ENCODE peak calls at places on chromosomes 12 and 14, in seven cellular contexts. One of them, this sample, is unnamed.

GRCh38 chr12:127396720-127397119 is 870.2 kb upstream of the TMEM132C start:
- DNase-seq in neural progenitor cell: no peak
- DNase-seq in IMR-90: no peak
- DNase-seq in GM10248: no peak
- DNase-seq in WTC11: no peak
- DNase-seq in mucosa of descending colon: no peak
- DNase-seq in MM.1S: no peak
- DNase-seq in this sample: no peak

GRCh38 chr12:124744659-124745467 is 118.8 kb downstream of the SCARB1 start:
- DNase-seq in neural progenitor cell: no peak
- DNase-seq in IMR-90: no peak
- DNase-seq in GM10248: peak; percentile 61
- DNase-seq in WTC11: peak; percentile 59
- DNase-seq in mucosa of descending colon: no peak
- DNase-seq in MM.1S: peak; percentile 14
- DNase-seq in this sample: peak; percentile 71

GRCh38 chr12:25686351-25686750 is 133.3 kb upstream of the LMNTD1 start:
- DNase-seq in neural progenitor cell: no peak
- DNase-seq in IMR-90: no peak
- DNase-seq in GM10248: no peak
- DNase-seq in WTC11: no peak
- DNase-seq in mucosa of descending colon: no peak
- DNase-seq in MM.1S: no peak
- DNase-seq in this sample: no peak

GRCh38 chr14:34051966-34052657 is 101.2 kb upstream of the EGLN3 start:
- DNase-seq in neural progenitor cell: no peak
- DNase-seq in IMR-90: no peak
- DNase-seq in GM10248: peak; percentile 33
- DNase-seq in WTC11: no peak
- DNase-seq in mucosa of descending colon: peak; percentile 76
- DNase-seq in MM.1S: peak; percentile 54
- DNase-seq in this sample: no peak

GRCh38 chr12:51471465-51471864 is 46.8 kb downstream of the SLC4A8 start:
- DNase-seq in neural progenitor cell: no peak
- DNase-seq in IMR-90: no peak
- DNase-seq in GM10248: no peak
- DNase-seq in WTC11: no peak
- DNase-seq in mucosa of descending colon: peak; percentile 4
- DNase-seq in MM.1S: no peak
- DNase-seq in this sample: no peak

GRCh38 chr12:121033625-121034349 is 5.3 kb downstream of the OASL start:
- DNase-seq in neural progenitor cell: no peak
- DNase-seq in IMR-90: no peak
- DNase-seq in GM10248: no peak
- DNase-seq in WTC11: no peak
- DNase-seq in mucosa of descending colon: no peak
- DNase-seq in MM.1S: no peak
- DNase-seq in this sample: no peak

GRCh38 chr12:118259079-118259478 is 113.6 kb downstream of the TAOK3 start:
- DNase-seq in neural progenitor cell: no peak
- DNase-seq in IMR-90: peak; percentile 25
- DNase-seq in GM10248: no peak
- DNase-seq in WTC11: no peak
- DNase-seq in mucosa of descending colon: no peak
- DNase-seq in MM.1S: no peak
- DNase-seq in this sample: no peak

GRCh38 chr12:22042981-22043669 is 2.9 kb upstream of the CMAS start:
- DNase-seq in neural progenitor cell: no peak
- DNase-seq in IMR-90: peak; percentile 85
- DNase-seq in GM10248: no peak
- DNase-seq in WTC11: no peak
- DNase-seq in mucosa of descending colon: peak; percentile 36
- DNase-seq in MM.1S: no peak
- DNase-seq in this sample: no peak

GRCh38 chr12:62659457-62660295 is 193.1 kb downstream of the MON2 start:
- DNase-seq in neural progenitor cell: peak; percentile 81
- DNase-seq in IMR-90: no peak
- DNase-seq in GM10248: no peak
- DNase-seq in WTC11: no peak
- DNase-seq in mucosa of descending colon: no peak
- DNase-seq in MM.1S: no peak
- DNase-seq in this sample: no peak

GRCh38 chr12:94603434-94604068 is 46.8 kb downstream of the TMCC3 start:
- DNase-seq in neural progenitor cell: peak; percentile 22
- DNase-seq in IMR-90: no peak
- DNase-seq in GM10248: no peak
- DNase-seq in WTC11: peak; percentile 71
- DNase-seq in mucosa of descending colon: peak; percentile 77
- DNase-seq in MM.1S: peak; percentile 52
- DNase-seq in this sample: peak; percentile 29

GRCh38 chr14:92494512-92494911 is 19.1 kb upstream of the RIN3 start:
- DNase-seq in neural progenitor cell: no peak
- DNase-seq in IMR-90: no peak
- DNase-seq in GM10248: no peak
- DNase-seq in WTC11: no peak
- DNase-seq in mucosa of descending colon: peak; percentile 0
- DNase-seq in MM.1S: peak; percentile 31
- DNase-seq in this sample: no peak

GRCh38 chr12:131340616-131341210 is 370.2 kb upstream of the SFSWAP start:
- DNase-seq in neural progenitor cell: peak; percentile 67
- DNase-seq in IMR-90: no peak
- DNase-seq in GM10248: no peak
- DNase-seq in WTC11: no peak
- DNase-seq in mucosa of descending colon: no peak
- DNase-seq in MM.1S: no peak
- DNase-seq in this sample: no peak

GRCh38 chr12:27064397-27065342 is 17.7 kb downstream of the C12orf71 start:
- DNase-seq in neural progenitor cell: no peak
- DNase-seq in IMR-90: no peak
- DNase-seq in GM10248: peak; percentile 42
- DNase-seq in WTC11: no peak
- DNase-seq in mucosa of descending colon: no peak
- DNase-seq in MM.1S: no peak
- DNase-seq in this sample: peak; percentile 24

GRCh38 chr12:67457799-67458680 is 188.9 kb downstream of the CAND1 start:
- DNase-seq in neural progenitor cell: no peak
- DNase-seq in IMR-90: no peak
- DNase-seq in GM10248: peak; percentile 14
- DNase-seq in WTC11: no peak
- DNase-seq in mucosa of descending colon: no peak
- DNase-seq in MM.1S: no peak
- DNase-seq in this sample: no peak

GRCh38 chr14:37223947-37224474 is 26.3 kb downstream of the MIPOL1 start:
- DNase-seq in neural progenitor cell: no peak
- DNase-seq in IMR-90: no peak
- DNase-seq in GM10248: no peak
- DNase-seq in WTC11: no peak
- DNase-seq in mucosa of descending colon: no peak
- DNase-seq in MM.1S: no peak
- DNase-seq in this sample: no peak

GRCh38 chr14:68402525-68403101 is 390.3 kb downstream of the ZFP36L1 start:
- DNase-seq in neural progenitor cell: no peak
- DNase-seq in IMR-90: no peak
- DNase-seq in GM10248: no peak
- DNase-seq in WTC11: no peak
- DNase-seq in mucosa of descending colon: no peak
- DNase-seq in MM.1S: no peak
- DNase-seq in this sample: no peak

GRCh38 chr14:68439741-68440140 is 353.1 kb downstream of the ZFP36L1 start:
- DNase-seq in neural progenitor cell: no peak
- DNase-seq in IMR-90: no peak
- DNase-seq in GM10248: no peak
- DNase-seq in WTC11: no peak
- DNase-seq in mucosa of descending colon: no peak
- DNase-seq in MM.1S: no peak
- DNase-seq in this sample: no peak

GRCh38 chr12:129193263-129193871 is 340.1 kb downstream of the GLT1D1 start:
- DNase-seq in neural progenitor cell: peak; percentile 37
- DNase-seq in IMR-90: no peak
- DNase-seq in GM10248: no peak
- DNase-seq in WTC11: peak; percentile 32
- DNase-seq in mucosa of descending colon: peak; percentile 64
- DNase-seq in MM.1S: peak; percentile 33
- DNase-seq in this sample: no peak
- TF ChIP-seq CTCF in neural progenitor cell: peak; percentile 92
- TF ChIP-seq CTCF in IMR-90: peak; percentile 13
- TF ChIP-seq CTCF in GM10248: peak; percentile 36
- TF ChIP-seq CTCF in WTC11: peak; percentile 64
- TF ChIP-seq CTCF in mucosa of descending colon: peak; percentile 38
- TF ChIP-seq CTCF in MM.1S: peak; percentile 58
- TF ChIP-seq CTCF in this sample: peak; percentile 16

DNA sequence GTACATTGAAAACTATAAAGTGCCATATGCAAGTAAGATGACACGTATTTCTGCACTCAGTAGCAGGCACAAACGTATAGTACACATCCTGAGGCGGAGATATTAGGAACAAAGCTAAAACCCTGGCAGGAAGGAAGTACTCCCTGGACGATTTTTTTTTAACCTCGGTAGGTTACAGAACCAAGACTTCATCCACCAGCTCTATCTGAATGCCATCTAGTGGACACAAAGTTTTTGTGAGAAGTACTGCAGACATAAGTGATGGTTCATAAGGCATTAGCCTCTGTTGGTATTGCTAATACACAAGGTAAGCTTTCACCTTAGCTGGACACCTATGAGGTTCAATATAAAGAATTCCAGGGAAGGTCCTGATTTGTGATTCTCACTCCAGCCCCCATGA is 83.0 kb upstream of the CCDC196 start:
- DNase-seq in neural progenitor cell: peak; percentile 13
- DNase-seq in IMR-90: peak; percentile 28
- DNase-seq in GM10248: peak; percentile 11
- DNase-seq in WTC11: no peak
- DNase-seq in mucosa of descending colon: no peak
- DNase-seq in MM.1S: peak; percentile 45
- DNase-seq in this sample: peak; percentile 22
- TF ChIP-seq CTCF in neural progenitor cell: peak; percentile 38
- TF ChIP-seq CTCF in IMR-90: no peak
- TF ChIP-seq CTCF in GM10248: peak; percentile 49
- TF ChIP-seq CTCF in WTC11: no peak
- TF ChIP-seq CTCF in mucosa of descending colon: no peak
- TF ChIP-seq CTCF in MM.1S: peak; percentile 45
- TF ChIP-seq CTCF in this sample: peak; percentile 6

DNA sequence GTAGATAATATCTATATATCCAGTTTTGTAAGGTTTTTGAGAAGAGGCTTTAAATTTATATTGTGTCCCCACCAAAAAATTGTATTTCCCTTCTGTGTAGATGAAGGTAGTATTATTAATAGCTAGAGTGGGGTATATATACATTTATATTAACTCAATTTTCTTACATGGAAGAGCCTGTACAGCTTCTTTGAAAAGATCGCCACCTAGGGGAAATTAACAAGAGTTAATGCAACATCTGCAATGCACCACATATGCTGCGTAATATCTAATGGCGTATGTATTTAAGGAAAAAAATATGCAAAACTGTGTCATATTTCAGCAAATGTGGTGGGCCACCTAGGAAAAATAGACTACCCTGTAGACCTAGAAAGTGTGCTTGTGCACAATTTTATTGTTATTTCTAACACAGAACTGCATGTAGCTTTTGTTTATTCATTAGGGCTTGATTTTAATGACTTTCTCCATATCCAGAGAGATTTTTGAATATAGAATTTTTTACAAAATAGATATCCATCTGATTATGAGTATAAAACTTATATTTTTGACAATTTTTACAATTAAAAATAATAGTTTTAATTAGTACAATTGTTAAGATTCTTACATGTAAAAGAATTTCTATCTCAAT is 14.0 kb downstream of the CCER1 start:
- DNase-seq in neural progenitor cell: peak; percentile 55
- DNase-seq in IMR-90: peak; percentile 76
- DNase-seq in GM10248: peak; percentile 10
- DNase-seq in WTC11: no peak
- DNase-seq in mucosa of descending colon: no peak
- DNase-seq in MM.1S: peak; percentile 64
- DNase-seq in this sample: no peak
- TF ChIP-seq CTCF in neural progenitor cell: peak; percentile 79
- TF ChIP-seq CTCF in IMR-90: peak; percentile 83
- TF ChIP-seq CTCF in GM10248: peak; percentile 51
- TF ChIP-seq CTCF in WTC11: peak; percentile 45
- TF ChIP-seq CTCF in mucosa of descending colon: no peak
- TF ChIP-seq CTCF in MM.1S: peak; percentile 61
- TF ChIP-seq CTCF in this sample: peak; percentile 11

GRCh38 chr14:60195179-60195810 is 30.1 kb upstream of the DHRS7 start:
- DNase-seq in neural progenitor cell: peak; percentile 14
- DNase-seq in IMR-90: no peak
- DNase-seq in GM10248: no peak
- DNase-seq in WTC11: no peak
- DNase-seq in mucosa of descending colon: no peak
- DNase-seq in MM.1S: no peak
- DNase-seq in this sample: no peak
- TF ChIP-seq CTCF in neural progenitor cell: peak; percentile 28
- TF ChIP-seq CTCF in IMR-90: no peak
- TF ChIP-seq CTCF in GM10248: peak; percentile 56
- TF ChIP-seq CTCF in WTC11: no peak
- TF ChIP-seq CTCF in mucosa of descending colon: no peak
- TF ChIP-seq CTCF in MM.1S: no peak
- TF ChIP-seq CTCF in this sample: no peak

DNA sequence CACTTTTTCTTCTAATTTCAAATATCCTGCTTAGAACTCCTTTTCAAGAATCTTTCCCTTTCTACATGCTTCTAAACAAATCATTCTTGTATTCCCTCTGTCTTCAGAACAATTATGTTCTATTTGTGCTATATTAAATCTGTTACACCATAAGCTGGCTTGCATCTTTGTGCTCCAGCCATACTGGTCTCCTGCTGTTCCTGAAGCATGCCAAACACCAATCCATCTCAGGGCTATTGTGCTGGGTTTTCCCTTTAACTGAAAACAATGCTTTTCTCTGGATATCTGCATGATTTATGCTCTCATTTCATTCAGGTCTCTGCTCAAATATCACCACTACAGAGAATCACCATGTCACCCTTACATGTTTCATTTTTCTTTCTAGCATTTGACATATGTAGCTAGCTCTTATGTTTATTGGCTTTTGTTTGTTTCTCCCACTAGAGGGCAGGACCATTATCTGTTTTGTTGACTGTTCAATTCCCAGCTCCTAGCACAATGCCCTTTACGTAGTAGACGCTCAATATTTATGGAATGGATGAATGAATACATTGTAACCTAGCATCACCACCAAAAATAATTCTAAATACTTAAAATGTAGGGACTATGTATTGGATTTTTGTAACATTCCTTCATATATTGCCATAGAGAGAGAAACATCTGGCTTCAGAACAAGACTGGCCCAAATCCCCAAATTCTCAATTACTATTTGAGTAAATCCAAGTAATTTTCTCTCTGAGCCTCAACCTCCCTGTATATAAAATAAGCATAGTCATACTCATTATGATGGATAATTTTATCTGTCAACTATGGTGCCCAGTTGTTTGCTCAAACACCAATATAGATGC is 302.0 kb upstream of the SYT1 start:
- DNase-seq in neural progenitor cell: no peak
- DNase-seq in IMR-90: peak; percentile 2
- DNase-seq in GM10248: no peak
- DNase-seq in WTC11: no peak
- DNase-seq in mucosa of descending colon: no peak
- DNase-seq in MM.1S: peak; percentile 30
- DNase-seq in this sample: no peak
- TF ChIP-seq CTCF in neural progenitor cell: peak; percentile 65
- TF ChIP-seq CTCF in IMR-90: peak; percentile 22
- TF ChIP-seq CTCF in GM10248: peak; percentile 7
- TF ChIP-seq CTCF in WTC11: peak; percentile 27
- TF ChIP-seq CTCF in mucosa of descending colon: no peak
- TF ChIP-seq CTCF in MM.1S: peak; percentile 56
- TF ChIP-seq CTCF in this sample: no peak